ENCODE peak calls at places on chromosomes 2 and 18, in five cellular contexts. E is cardiac muscle cell, Q is ovary, K is A549, S is hepatocyte. A is an unnamed sample.

GRCh38 chr2:200777275-200777674 is 34.4 kb upstream of the BZW1 start:
- DNase-seq in S (peak), K (peak), E (no peak), Q (no peak), A (no peak)

GRCh38 chr2:158923180-158923594 is 45.3 kb upstream of the TANC1 start:
- DNase-seq in K (no peak), S (peak), E (peak), Q (no peak), A (no peak)

GRCh38 chr2:123502926-123503325 is 522.2 kb upstream of the CNTNAP5 start:
- DNase-seq in E (peak), S (no peak), K (no peak), Q (no peak), A (no peak)

GRCh38 chr2:239321596-239322413 is 79.0 kb downstream of the HDAC4 start:
- DNase-seq in K (no peak), E (no peak), Q (peak), S (no peak), A (no peak)

GRCh38 chr18:3808985-3809780 is 359.2 kb downstream of the TGIF1 start:
- DNase-seq in S (no peak), K (no peak), E (peak), Q (no peak), A (no peak)

GRCh38 chr2:219245899-219246230 is 586 bp downstream of the STK16 start:
- DNase-seq in Q (no peak), S (peak), K (no peak), E (no peak), A (no peak)

GRCh38 chr2:54557601-54558187 is 101.6 kb downstream of the SPTBN1 start:
- DNase-seq in K (peak), E (peak), Q (peak), S (peak), A (peak)

GRCh38 chr2:111671426-111672150 is 212.4 kb downstream of the ANAPC1 start:
- DNase-seq in S (no peak), K (no peak), E (peak), Q (peak), A (no peak)

GRCh38 chr2:234061624-234062257 is 11.2 kb downstream of the SPP2 start:
- DNase-seq in S (no peak), K (no peak), E (no peak), Q (no peak), A (no peak)

GRCh38 chr2:42618972-42619371 is 50.5 kb downstream of the MTA3 start:
- DNase-seq in S (no peak), K (no peak), Q (no peak), E (peak), A (no peak)

GRCh38 chr2:163044116-163044515 is 205.5 kb upstream of the KCNH7 start:
- DNase-seq in E (no peak), S (peak), K (no peak), Q (no peak), A (no peak)

GRCh38 chr2:221502270-221502973 is 69.7 kb downstream of the EPHA4 start:
- DNase-seq in S (no peak), E (peak), Q (no peak), K (no peak), A (no peak)

GRCh38 chr18:37287601-37288000 is 278.0 kb downstream of the CELF4 start:
- DNase-seq in S (no peak), Q (no peak), E (no peak), K (no peak), A (no peak)

GRCh38 chr2:238097988-238098853 is 1.9 kb upstream of the ESPNL start:
- DNase-seq in K (peak), S (peak), Q (no peak), E (peak), A (peak)

GRCh38 chr2:172168917-172169346 is 66.2 kb upstream of the DLX2 start:
- DNase-seq in K (no peak), S (no peak), E (peak), Q (no peak), A (no peak)

GRCh38 chr18:11178951-11179549 is 29.7 kb upstream of the PIEZO2 start:
- DNase-seq in E (peak), K (no peak), S (no peak), Q (peak), A (no peak)

GRCh38 chr2:209425082-209426071 is 1.5 kb downstream of the MAP2 start:
- DNase-seq in S (peak), Q (no peak), E (peak), K (peak), A (peak)

GRCh38 chr2:181300600-181301291 is 156.4 kb upstream of the ITGA4 start:
- DNase-seq in E (no peak), Q (no peak), S (no peak), K (no peak), A (no peak)

GRCh38 chr18:79869591-79870368 is 72.0 kb downstream of the KCNG2 start:
- DNase-seq in E (no peak), K (no peak), S (no peak), Q (no peak), A (no peak)

GRCh38 chr2:68366083-68366560 is 1.0 kb downstream of the PLEK start:
- DNase-seq in E (no peak), S (peak), K (no peak), Q (no peak), A (no peak)

GRCh38 chr18:63586966-63587365 is at the start of gene SERPINB13:
- DNase-seq in K (no peak), S (no peak), Q (no peak), E (no peak), A (no peak)

GRCh38 chr2:193990868-193991267 is 1666.2 kb upstream of the SLC39A10 start:
- DNase-seq in K (no peak), S (no peak), E (no peak), Q (no peak), A (no peak)

GRCh38 chr18:78801011-78801410 is 178.6 kb upstream of the SALL3 start:
- DNase-seq in K (no peak), E (no peak), S (no peak), Q (no peak), A (no peak)

GRCh38 chr18:48460929-48461583 is 51.9 kb upstream of the ZBTB7C start:
- DNase-seq in S (peak), Q (no peak), K (no peak), E (peak), A (no peak)

GRCh38 chr18:48031011-48031480 is 100.6 kb upstream of the SMAD2 start:
- DNase-seq in E (peak), S (peak), K (peak), Q (peak), A (peak)

GRCh38 chr2:231190531-231191197 is 7.8 kb upstream of the ARMC9 start:
- DNase-seq in Q (peak), S (no peak), K (no peak), E (peak), A (peak)
- TF ChIP-seq CTCF in Q (peak), S (no peak), K (no peak), E (peak), A (no peak)

DNA sequence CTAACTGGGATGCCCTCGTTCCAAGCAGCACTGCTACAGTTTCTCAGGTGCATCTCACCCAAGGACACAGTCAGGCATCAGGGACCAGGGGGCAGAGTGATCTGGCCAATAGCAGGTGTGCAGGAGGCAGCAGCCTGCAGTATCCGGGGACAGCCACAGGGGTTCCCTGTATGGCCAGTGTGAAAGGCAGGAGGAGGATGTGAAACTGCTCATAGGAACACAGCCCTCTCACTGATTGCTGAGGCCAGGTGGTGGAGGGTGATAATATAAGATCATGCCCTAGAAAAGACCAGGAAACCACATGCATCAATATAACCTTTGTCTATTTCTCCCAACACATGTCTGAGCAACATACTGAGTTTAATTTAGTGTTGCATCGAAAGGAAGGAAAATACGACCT is 112.7 kb upstream of the TACR1 start:
- DNase-seq in S (no peak), Q (no peak), K (no peak), E (no peak), A (peak)
- TF ChIP-seq CTCF in S (no peak), Q (no peak), K (no peak), E (no peak), A (peak)

GRCh38 chr2:151945602-151946001 is 117.4 kb upstream of the ARL5A start:
- DNase-seq in K (no peak), E (no peak), S (no peak), Q (no peak), A (no peak)
- TF ChIP-seq CTCF in K (no peak), E (no peak), S (no peak), Q (no peak), A (no peak)

GRCh38 chr2:121694398-121695178 is 42.1 kb downstream of the NIFK start:
- DNase-seq in S (no peak), Q (no peak), K (no peak), E (no peak), A (no peak)

GRCh38 chr2:121690095-121690494 is 40.8 kb upstream of the CLASP1 start:
- DNase-seq in S (no peak), K (no peak), E (no peak), Q (no peak), A (no peak)

GRCh38 chr2:121688820-121689219 is 39.6 kb upstream of the CLASP1 start:
- DNase-seq in K (no peak), S (no peak), E (no peak), Q (no peak), A (no peak)

GRCh38 chr2:121686218-121686617 is 37.0 kb upstream of the CLASP1 start:
- DNase-seq in E (no peak), Q (no peak), K (no peak), S (no peak), A (no peak)

GRCh38 chr2:121689356-121689755 is 40.1 kb upstream of the CLASP1 start:
- DNase-seq in S (peak), Q (peak), E (peak), K (peak), A (peak)
- TF ChIP-seq CTCF in S (peak), Q (no peak), E (peak), K (peak), A (no peak)

GRCh38 chr2:381919-382833 is 94.3 kb upstream of the ALKAL2 start:
- DNase-seq in K (no peak), Q (no peak), E (no peak), S (no peak), A (no peak)

GRCh38 chr2:381181-381580 is 93.3 kb upstream of the ALKAL2 start:
- DNase-seq in E (no peak), S (no peak), Q (no peak), K (no peak), A (no peak)

GRCh38 chr2:385061-385460 is 97.2 kb upstream of the ALKAL2 start:
- DNase-seq in E (no peak), Q (no peak), S (no peak), K (no peak), A (no peak)

GRCh38 chr2:383888-384287 is 96.0 kb upstream of the ALKAL2 start:
- DNase-seq in Q (no peak), S (peak), K (no peak), E (no peak), A (no peak)

GRCh38 chr2:383173-383572 is 95.3 kb upstream of the ALKAL2 start:
- DNase-seq in Q (no peak), E (no peak), K (no peak), S (no peak), A (peak)
- TF ChIP-seq CTCF in Q (no peak), E (no peak), K (no peak), S (no peak), A (no peak)

DNA sequence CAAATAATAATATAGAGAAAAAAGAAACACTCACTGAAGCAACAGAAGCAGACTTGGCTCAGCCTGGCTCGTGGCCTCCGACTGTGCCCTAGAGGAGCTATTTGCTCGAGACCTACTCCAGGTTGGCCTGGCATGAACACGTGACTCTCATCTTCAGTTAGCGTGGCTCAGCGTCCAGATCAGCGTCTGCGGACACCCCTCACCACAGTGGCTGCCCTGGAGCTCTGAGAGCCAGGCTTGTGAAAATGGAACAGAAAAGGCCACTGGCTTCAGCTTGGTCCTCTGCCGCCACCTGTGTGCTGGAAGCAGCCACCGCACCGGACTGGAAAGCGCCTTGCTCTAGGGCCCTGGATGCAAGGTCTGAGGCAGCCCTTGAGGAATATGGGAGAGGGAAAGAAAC is 1184.0 kb upstream of the GYPC start:
- DNase-seq in S (peak), K (peak), E (peak), Q (no peak), A (peak)
- TF ChIP-seq CTCF in S (peak), K (peak), E (peak), Q (no peak), A (peak)

GRCh38 chr2:141316103-141316502 is 814.7 kb downstream of the LRP1B start:
- DNase-seq in Q (no peak), K (no peak), S (no peak), E (no peak), A (no peak)
- TF ChIP-seq CTCF in Q (no peak), K (no peak), S (no peak), E (no peak), A (no peak)

DNA sequence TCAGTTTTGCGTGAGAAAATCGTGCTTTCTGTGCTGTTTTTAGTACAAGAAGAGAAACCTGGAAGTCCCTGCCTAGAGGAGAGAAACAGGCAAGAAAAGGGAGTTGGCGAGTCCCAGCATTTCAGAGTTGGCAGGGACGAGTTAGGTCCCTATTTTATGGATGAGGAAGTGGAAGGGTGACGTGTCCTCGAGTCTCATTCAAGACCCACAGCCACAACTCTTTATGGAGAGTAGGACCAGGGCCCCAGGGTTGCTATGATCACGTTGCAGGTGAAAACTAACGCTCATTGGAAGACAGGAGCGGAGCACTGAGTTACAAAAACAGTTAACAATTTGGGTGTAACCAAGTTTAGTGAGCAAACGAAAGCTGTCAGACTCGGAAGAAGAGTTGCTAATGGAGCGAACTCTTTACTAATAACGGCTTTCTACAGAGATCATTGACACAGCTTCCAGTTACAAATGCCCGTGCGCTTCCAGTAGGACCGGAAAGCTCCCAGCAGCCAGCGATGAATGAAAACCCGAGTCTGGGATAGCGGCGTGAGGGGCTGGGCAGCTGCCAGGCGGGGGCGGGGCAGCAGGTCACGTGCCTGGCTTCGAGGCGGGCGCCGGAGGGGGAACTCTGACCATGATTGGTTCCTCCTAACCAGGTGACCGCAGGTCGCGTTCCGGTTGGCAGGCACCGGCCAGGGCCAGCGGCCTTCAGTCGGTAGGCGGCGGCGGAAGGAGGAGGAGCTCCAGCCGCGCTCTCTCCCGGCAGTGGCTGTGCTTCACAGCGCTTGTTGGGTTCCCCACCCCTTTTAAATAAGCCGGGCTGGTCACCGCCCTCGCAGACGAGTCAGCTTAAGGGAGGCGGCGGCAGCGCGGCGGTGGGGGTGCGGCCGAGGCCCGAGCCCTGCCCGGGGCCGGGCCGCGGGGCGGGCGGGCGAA is at the start of gene CCNYL1:
- DNase-seq in E (peak), S (peak), Q (peak), K (peak), A (peak)
- TF ChIP-seq CTCF in E (no peak), S (no peak), Q (peak), K (no peak), A (no peak)

GRCh38 chr2:25302758-25303436 is 38.8 kb downstream of the DNMT3A start:
- DNase-seq in K (no peak), E (no peak), Q (no peak), S (no peak), A (no peak)

GRCh38 chr2:25300001-25300400 is 41.7 kb downstream of the DNMT3A start:
- DNase-seq in Q (no peak), S (no peak), K (no peak), E (no peak), A (no peak)

GRCh38 chr2:25304339-25304728 is 37.4 kb downstream of the DNMT3A start:
- DNase-seq in Q (no peak), E (peak), K (no peak), S (no peak), A (no peak)

GRCh38 chr2:25303517-25304338 is 38.0 kb downstream of the DNMT3A start:
- DNase-seq in Q (no peak), E (no peak), S (no peak), K (no peak), A (no peak)

GRCh38 chr2:25301453-25302352 is 40.0 kb downstream of the DNMT3A start:
- DNase-seq in K (no peak), E (peak), Q (no peak), S (no peak), A (no peak)
- TF ChIP-seq CTCF in K (no peak), E (no peak), Q (no peak), S (no peak), A (no peak)

DNA sequence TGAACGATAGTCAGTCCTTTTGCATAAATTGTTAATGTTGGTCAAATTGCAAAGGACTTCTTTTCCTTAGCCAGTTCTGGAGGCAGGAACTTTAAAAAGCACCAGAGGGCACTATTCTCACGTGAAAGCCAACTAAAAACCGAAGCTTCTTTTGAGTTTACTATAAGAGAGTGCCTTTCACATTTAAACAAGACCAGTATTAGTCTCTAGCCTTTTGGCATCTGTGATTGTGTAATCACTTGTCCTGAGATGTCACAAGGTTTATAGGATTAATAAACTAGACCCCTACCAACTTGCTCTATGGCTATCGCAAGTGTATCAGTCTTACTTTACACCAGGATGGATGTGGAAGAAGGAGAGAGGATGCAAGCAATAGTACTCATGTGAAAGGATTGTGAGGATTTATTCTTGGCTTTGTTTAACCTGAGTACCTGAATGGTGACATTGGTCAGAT is 14.4 kb upstream of the STAT4 start:
- DNase-seq in K (peak), Q (no peak), E (peak), S (peak), A (no peak)
- TF ChIP-seq CTCF in K (peak), Q (peak), E (peak), S (peak), A (no peak)

A was measured in endothelial cell.